ENCODE peak calls at places on chromosomes 12 and 14, in six cellular contexts. T is CD8-positive, alpha-beta T cell; I is tibial nerve; U is fibroblast of pulmonary artery; V is CD4-positive, alpha-beta memory T cell; G is breast epithelium. N is an unnamed sample.

GRCh38 chr14:76091036-76091435 is 60.7 kb upstream of the GPATCH2L start:
- DNase-seq in T (no peak), I (peak), U (peak), V (no peak), G (peak), N (no peak)

GRCh38 chr14:95317817-95318343 is 1.8 kb downstream of the CLMN start:
- DNase-seq in T (no peak), I (no peak), U (no peak), V (no peak), G (no peak), N (no peak)

GRCh38 chr12:100473050-100473715 is 483 bp upstream of the NR1H4 start:
- DNase-seq in T (no peak), I (no peak), U (no peak), V (no peak), G (no peak), N (no peak)

GRCh38 chr12:131013118-131013517 is 59.4 kb downstream of the ADGRD1 start:
- DNase-seq in T (no peak), I (no peak), U (no peak), V (no peak), G (no peak), N (no peak)

GRCh38 chr14:50835280-50835679 is 4.3 kb upstream of the NIN start:
- DNase-seq in T (peak), I (no peak), U (peak), V (peak), G (no peak), N (no peak)

GRCh38 chr12:32549675-32550079 is 129.4 kb upstream of the DNM1L start:
- DNase-seq in T (no peak), I (peak), U (no peak), V (no peak), G (no peak), N (no peak)

GRCh38 chr12:112714166-112714565 is 77.4 kb upstream of the RPH3A start:
- DNase-seq in T (no peak), I (no peak), U (no peak), V (no peak), G (no peak), N (no peak)

GRCh38 chr12:79841248-79841877 is 93.5 kb downstream of the PPP1R12A start:
- DNase-seq in T (no peak), I (no peak), U (peak), V (peak), G (no peak), N (no peak)

GRCh38 chr14:21428930-21429329 is 27.0 kb downstream of the CHD8 start:
- DNase-seq in T (no peak), I (no peak), U (no peak), V (no peak), G (no peak), N (no peak)

DNA sequence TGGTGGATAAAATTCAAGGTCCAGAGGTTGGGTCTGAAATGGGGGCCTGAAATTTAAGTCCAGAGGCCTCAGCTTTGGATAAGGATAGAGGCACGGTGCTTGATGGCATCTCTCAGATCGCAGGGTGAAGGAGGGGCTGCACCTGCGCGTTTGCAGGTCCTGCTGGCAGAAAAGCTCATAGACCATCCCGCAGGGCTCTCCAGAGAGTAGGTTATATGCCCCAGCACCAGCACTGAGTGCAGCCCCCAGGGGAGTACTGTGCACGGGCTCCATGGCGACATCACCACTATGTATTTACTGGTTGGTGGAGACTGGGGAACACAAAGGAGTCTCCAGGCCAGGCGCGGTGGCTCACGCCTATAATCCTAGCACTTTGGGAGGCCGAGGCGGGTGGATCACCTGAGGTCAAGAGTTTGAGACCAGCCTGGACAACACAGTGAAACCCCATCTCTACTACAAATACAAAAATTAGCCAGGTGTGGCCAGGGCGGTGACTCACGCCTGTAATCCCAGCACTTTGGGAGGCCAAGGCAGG is 4.3 kb upstream of the CD63 start:
- DNase-seq in T (no peak), I (no peak), U (no peak), V (no peak), G (no peak), N (no peak)
- H3K4me3 ChIP-seq in T (no peak), I (no peak), U (no peak), V (no peak), G (no peak), N (no peak)

GRCh38 chr14:99569725-99570541 is 34.1 kb downstream of the CCDC85C start:
- DNase-seq in T (no peak), I (no peak), U (no peak), V (no peak), G (no peak), N (no peak)
- H3K4me3 ChIP-seq in T (no peak), I (no peak), U (no peak), V (no peak), G (no peak), N (no peak)

GRCh38 chr12:62640910-62641448 is 174.4 kb downstream of the MON2 start:
- DNase-seq in T (no peak), I (no peak), U (peak), V (peak), G (no peak), N (no peak)
- H3K4me3 ChIP-seq in T (no peak), I (no peak), U (no peak), V (no peak), G (no peak), N (no peak)

GRCh38 chr12:55729592-55730446 is 1.0 kb upstream of the CD63 start:
- DNase-seq in T (peak), I (peak), U (peak), V (peak), G (peak), N (peak)

GRCh38 chr12:55728932-55729591 is at the start of gene CD63:
- DNase-seq in T (peak), I (peak), U (peak), V (peak), G (peak), N (peak)

GRCh38 chr12:55726911-55727310 is 1.9 kb downstream of the CD63 start:
- DNase-seq in T (no peak), I (no peak), U (no peak), V (no peak), G (no peak), N (no peak)

GRCh38 chr12:55727643-55728184 is 1.1 kb downstream of the CD63 start:
- DNase-seq in T (no peak), I (peak), U (peak), V (no peak), G (no peak), N (peak)

GRCh38 chr12:55728185-55728931 is 451 bp downstream of the CD63 start:
- DNase-seq in T (peak), I (peak), U (peak), V (no peak), G (no peak), N (peak)
- H3K4me3 ChIP-seq in T (peak), I (peak), U (peak), V (no peak), G (peak), N (peak)

N was measured in left lung.